ENCODE peak calls at places on chromosomes 1 and 21, in seven cellular contexts. A is thyroid gland, Z is H9, S is ovary, K is transverse colon, D is left lung, J is psoas muscle. Q is an unnamed sample. For H3K4me1, the result is how much of the 10 kb centered on the place peaks cover.

GRCh38 chr1:246682231-246682895 is 41.8 kb upstream of the SCCPDH start:
- DNase-seq in Z (no peak), K (no peak), A (no peak), S (no peak), J (no peak), D (no peak), Q (peak)

GRCh38 chr21:33644383-33645074 is 2.2 kb downstream of the ITSN1 start:
- DNase-seq in J (peak), K (no peak), A (no peak), Z (no peak), S (no peak), D (no peak), Q (peak)

GRCh38 chr1:186884266-186884665 is 55.5 kb downstream of the PLA2G4A start:
- DNase-seq in S (no peak), K (no peak), J (no peak), Z (no peak), A (no peak), D (no peak), Q (no peak)

GRCh38 chr1:3905953-3906671 is 6.0 kb upstream of the C1orf174 start:
- DNase-seq in K (no peak), D (peak), Z (no peak), J (no peak), S (no peak), A (no peak), Q (no peak)

GRCh38 chr1:97943354-97943753 is 22.5 kb upstream of the DPYD start:
- DNase-seq in D (no peak), S (no peak), Z (no peak), A (no peak), J (no peak), K (no peak), Q (peak)

GRCh38 chr21:18661842-18662241 is 258.3 kb upstream of the TMPRSS15 start:
- DNase-seq in A (no peak), Z (no peak), K (no peak), S (no peak), J (no peak), D (no peak), Q (no peak)

GRCh38 chr1:229889031-229889517 is 178.0 kb upstream of the GALNT2 start:
- DNase-seq in K (no peak), A (no peak), J (no peak), Z (no peak), D (no peak), S (no peak), Q (no peak)

GRCh38 chr1:157577420-157577819 is 20.5 kb downstream of the FCRL4 start:
- DNase-seq in A (no peak), Z (no peak), D (no peak), J (no peak), S (no peak), K (no peak), Q (no peak)

GRCh38 chr1:228010921-228011320 is 4.1 kb downstream of the WNT3A start:
- DNase-seq in S (no peak), K (no peak), Z (no peak), A (no peak), J (no peak), D (no peak), Q (no peak)

GRCh38 chr1:68904472-68904871 is 407.6 kb upstream of the DEPDC1 start:
- DNase-seq in Z (no peak), D (no peak), J (no peak), S (no peak), K (no peak), A (no peak), Q (no peak)

GRCh38 chr1:13667696-13668095 is 32.3 kb upstream of the PRDM2 start:
- DNase-seq in D (no peak), K (no peak), J (no peak), S (no peak), A (no peak), Z (no peak), Q (no peak)

GRCh38 chr1:36400514-36400824 is 2.8 kb upstream of the LSM10 start:
- DNase-seq in Z (no peak), A (no peak), J (no peak), S (no peak), D (no peak), K (no peak), Q (no peak)

GRCh38 chr1:21869620-21870121 is 57.6 kb downstream of the LDLRAD2 start:
- DNase-seq in K (peak), Z (no peak), A (peak), S (peak), J (peak), D (peak), Q (peak)

GRCh38 chr1:247849616-247850015 is 7.4 kb upstream of the TRIM58 start:
- DNase-seq in K (no peak), A (no peak), Z (no peak), S (no peak), J (no peak), D (no peak), Q (no peak)

GRCh38 chr1:3543076-3544049 is 67.9 kb downstream of the MEGF6 start:
- DNase-seq in A (peak), D (no peak), S (no peak), Z (peak), J (peak), K (peak), Q (peak)

GRCh38 chr1:35192056-35192852 is 691 bp downstream of the SFPQ start:
- DNase-seq in J (peak), S (peak), D (peak), K (peak), A (peak), Z (peak), Q (peak)

GRCh38 chr1:22326372-22326915 is 125.2 kb upstream of the ZBTB40 start:
- DNase-seq in D (no peak), J (no peak), S (no peak), Z (peak), K (no peak), A (no peak), Q (no peak)

GRCh38 chr1:19476440-19477190 is 8.7 kb downstream of the CAPZB start:
- DNase-seq in J (no peak), K (no peak), S (no peak), A (peak), Z (no peak), D (peak), Q (peak)

GRCh38 chr1:84587099-84587498 is 12.9 kb upstream of the CTBS start:
- DNase-seq in K (no peak), Z (no peak), J (no peak), D (no peak), S (no peak), A (no peak), Q (no peak)

GRCh38 chr1:6260433-6260934 is 414 bp downstream of the GPR153 start:
- DNase-seq in A (no peak), D (no peak), Z (no peak), J (peak), K (no peak), S (peak), Q (peak)

GRCh38 chr1:68363346-68363745 is 86.4 kb downstream of the RPE65 start:
- DNase-seq in D (no peak), S (no peak), J (no peak), A (no peak), Z (no peak), K (no peak), Q (no peak)

GRCh38 chr1:53896673-53897229 is 2.8 kb downstream of the DIO1 start:
- DNase-seq in J (no peak), S (no peak), Z (no peak), K (no peak), D (no peak), A (peak), Q (no peak)

GRCh38 chr1:228465571-228466146 is 21.5 kb upstream of the RNF187 start:
- DNase-seq in D (no peak), Z (no peak), A (no peak), S (no peak), J (no peak), K (no peak), Q (no peak)

GRCh38 chr1:15417365-15417934 is 7.8 kb downstream of the EFHD2 start:
- DNase-seq in K (peak), Z (no peak), S (no peak), A (no peak), J (no peak), D (peak), Q (no peak)

GRCh38 chr1:206703647-206704046 is 18.9 kb downstream of the MAPKAPK2 start:
- DNase-seq in D (no peak), S (no peak), Z (no peak), A (no peak), K (no peak), J (no peak), Q (peak)

GRCh38 chr21:15060776-15061175 is 4.0 kb downstream of the NRIP1 start:
- DNase-seq in K (no peak), S (no peak), J (no peak), A (no peak), Z (no peak), D (no peak), Q (no peak)

GRCh38 chr1:22821027-22821426 is 110.4 kb downstream of the EPHB2 start:
- DNase-seq in D (no peak), S (no peak), Z (no peak), J (no peak), K (no peak), A (no peak), Q (no peak)

GRCh38 chr1:23278717-23279116 is 61.4 kb upstream of the HTR1D start:
- DNase-seq in K (no peak), D (no peak), A (no peak), Z (no peak), S (no peak), J (no peak), Q (no peak)

GRCh38 chr21:41620541-41620940 is 112.6 kb upstream of the TMPRSS2 start:
- DNase-seq in S (no peak), D (no peak), A (no peak), J (no peak), K (no peak), Z (no peak), Q (no peak)

GRCh38 chr1:2840036-2840809 is 38.7 kb upstream of the TTC34 start:
- DNase-seq in S (no peak), Z (no peak), D (no peak), A (no peak), J (peak), K (no peak), Q (no peak)

GRCh38 chr1:83762419-83762818 is 236.5 kb downstream of the TTLL7 start:
- DNase-seq in Z (no peak), S (no peak), K (no peak), A (no peak), J (no peak), D (no peak), Q (no peak)

GRCh38 chr1:28246427-28246832 is 10.5 kb downstream of the ATP5IF1 start:
- DNase-seq in A (no peak), Z (no peak), J (no peak), D (no peak), K (peak), S (no peak), Q (no peak)

GRCh38 chr21:42465008-42465878 is 30.8 kb downstream of the RSPH1 start:
- DNase-seq in Z (no peak), D (no peak), K (peak), J (no peak), A (no peak), S (no peak), Q (no peak)

GRCh38 chr21:45436371-45437040 is 31.5 kb downstream of the COL18A1 start:
- DNase-seq in K (no peak), Z (no peak), S (no peak), A (no peak), D (no peak), J (no peak), Q (peak)

GRCh38 chr1:30748699-30749401 is 8.7 kb downstream of the LAPTM5 start:
- DNase-seq in J (no peak), A (no peak), D (no peak), Z (no peak), S (no peak), K (no peak), Q (peak)

GRCh38 chr1:45804671-45804973 is 1.2 kb downstream of the MAST2 start:
- DNase-seq in J (no peak), K (no peak), A (no peak), Z (no peak), S (no peak), D (no peak), Q (no peak)

GRCh38 chr1:25914074-25914995 is 8.1 kb upstream of the STMN1 start:
- DNase-seq in J (no peak), S (no peak), Z (no peak), D (no peak), A (no peak), K (no peak), Q (no peak)

GRCh38 chr1:169595764-169596711 is 9.8 kb upstream of the F5 start:
- DNase-seq in K (no peak), A (no peak), Z (peak), J (no peak), S (no peak), D (no peak), Q (no peak)

GRCh38 chr1:168480997-168481396 is 62.8 kb downstream of the XCL2 start:
- DNase-seq in Z (peak), K (no peak), J (no peak), S (no peak), D (no peak), A (no peak), Q (no peak)

GRCh38 chr1:168483531-168483930 is 60.3 kb downstream of the XCL2 start:
- DNase-seq in J (no peak), S (no peak), K (no peak), Z (no peak), D (no peak), A (no peak), Q (no peak)

GRCh38 chr1:168484083-168484482 is 59.7 kb downstream of the XCL2 start:
- DNase-seq in D (no peak), Z (no peak), S (no peak), K (no peak), A (no peak), J (no peak), Q (no peak)

GRCh38 chr1:168481586-168481985 is 62.2 kb downstream of the XCL2 start:
- DNase-seq in J (no peak), A (no peak), S (no peak), Z (no peak), K (no peak), D (no peak), Q (no peak)

GRCh38 chr1:168482106-168482505 is 61.7 kb downstream of the XCL2 start:
- DNase-seq in J (no peak), A (no peak), K (no peak), S (no peak), Z (no peak), D (no peak), Q (peak)
- H3K4me1 ChIP-seq in J (under half), A (under half), K (under half), S (under half), Z (under half), D (under half), Q (under half)

DNA sequence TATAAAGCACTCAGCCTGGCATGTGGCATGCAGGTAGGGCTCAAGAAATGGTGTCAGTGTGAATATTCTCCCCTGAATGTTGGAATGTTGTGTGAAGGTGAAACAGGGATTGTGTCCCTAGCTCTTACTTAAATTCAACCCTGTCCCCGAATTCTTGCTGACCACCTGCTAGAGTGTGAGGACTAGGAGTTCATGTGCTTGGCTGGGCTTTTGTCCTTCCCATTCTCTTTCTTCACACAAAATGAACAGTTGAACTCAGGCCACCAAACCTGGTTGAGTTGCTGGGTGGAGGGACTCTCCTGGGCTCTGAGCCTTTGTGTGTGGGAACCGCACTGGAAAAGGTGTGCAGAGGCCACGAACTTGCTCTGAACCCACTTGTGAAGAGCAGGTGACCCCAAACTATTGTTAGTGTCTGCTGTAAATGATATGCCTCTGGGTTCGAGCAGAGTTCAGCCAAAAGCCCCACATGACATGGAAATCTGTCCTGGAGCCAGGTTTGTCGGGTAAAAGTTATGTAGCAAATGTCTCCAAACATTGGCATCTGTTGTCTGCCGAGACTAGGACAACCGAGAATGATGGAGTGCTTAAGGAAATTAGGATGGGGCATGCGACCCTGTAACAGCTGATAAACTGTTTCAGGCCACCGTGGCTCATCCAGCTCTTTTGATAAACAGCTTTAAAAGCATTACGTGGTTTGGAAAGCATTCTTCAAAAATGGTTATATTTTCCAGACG is 144.2 kb downstream of the DHRS3 start:
- DNase-seq in S (no peak), K (no peak), Z (no peak), J (peak), D (no peak), A (no peak), Q (peak)
- H3K4me1 ChIP-seq in S (under half), K (half or more), Z (under half), J (half or more), D (half or more), A (half or more), Q (under half)

DNA sequence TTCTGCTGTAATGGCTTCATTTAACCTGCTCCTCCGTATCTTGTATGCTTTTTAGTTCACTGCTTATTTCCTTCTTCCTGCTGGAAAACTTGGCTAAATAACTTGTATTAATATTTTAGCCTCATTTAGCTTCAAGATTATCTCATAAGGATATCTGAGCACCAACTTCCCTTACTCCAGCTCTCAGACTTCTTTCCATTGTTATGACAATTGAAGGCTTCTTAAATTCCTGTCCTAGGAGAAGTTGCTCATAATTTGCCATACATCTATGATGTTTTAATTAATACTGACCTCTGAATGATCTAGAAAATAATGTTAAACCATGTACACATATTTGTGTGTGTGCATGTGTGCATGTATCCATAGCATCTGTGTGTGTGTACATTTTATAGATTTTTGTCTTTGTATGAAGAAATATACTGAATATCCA is 1524.4 kb upstream of the TPTE start:
- DNase-seq in D (no peak), S (no peak), K (no peak), A (no peak), Z (no peak), J (no peak), Q (no peak)
- H3K4me1 ChIP-seq in D (under half), S (under half), K (under half), A (under half), Z (under half), J (under half), Q (under half)

GRCh38 chr1:174815474-174815908 is 184.3 kb upstream of the CACYBP start:
- DNase-seq in K (no peak), S (no peak), D (no peak), J (no peak), A (no peak), Z (no peak), Q (no peak)

GRCh38 chr1:174809755-174810280 is 189.9 kb upstream of the CACYBP start:
- DNase-seq in D (no peak), K (no peak), Z (no peak), A (no peak), S (no peak), J (no peak), Q (no peak)

GRCh38 chr1:174815036-174815435 is 184.7 kb upstream of the CACYBP start:
- DNase-seq in S (no peak), Z (no peak), K (no peak), J (no peak), A (no peak), D (no peak), Q (no peak)

GRCh38 chr1:174812026-174812425 is 187.7 kb upstream of the CACYBP start:
- DNase-seq in S (no peak), Z (no peak), D (no peak), K (no peak), A (no peak), J (no peak), Q (no peak)

GRCh38 chr1:174812656-174813055 is 187.1 kb upstream of the CACYBP start:
- DNase-seq in S (no peak), J (no peak), D (no peak), Z (no peak), K (no peak), A (no peak), Q (no peak)
- H3K4me1 ChIP-seq in S (under half), J (under half), D (under half), Z (under half), K (under half), A (under half), Q (under half)

GRCh38 chr1:61122389-61122788 is 40.0 kb downstream of the NFIA start:
- DNase-seq in D (no peak), J (no peak), K (no peak), Z (no peak), A (no peak), S (no peak), Q (no peak)

GRCh38 chr1:61124691-61125090 is 42.3 kb downstream of the NFIA start:
- DNase-seq in K (no peak), Z (no peak), A (no peak), S (no peak), J (peak), D (no peak), Q (peak)

GRCh38 chr1:61121631-61122030 is 39.3 kb downstream of the NFIA start:
- DNase-seq in S (no peak), D (no peak), J (no peak), Z (no peak), A (no peak), K (no peak), Q (no peak)

GRCh38 chr1:61124078-61124477 is 41.7 kb downstream of the NFIA start:
- DNase-seq in Z (no peak), A (no peak), K (no peak), S (no peak), J (no peak), D (no peak), Q (no peak)

DNA sequence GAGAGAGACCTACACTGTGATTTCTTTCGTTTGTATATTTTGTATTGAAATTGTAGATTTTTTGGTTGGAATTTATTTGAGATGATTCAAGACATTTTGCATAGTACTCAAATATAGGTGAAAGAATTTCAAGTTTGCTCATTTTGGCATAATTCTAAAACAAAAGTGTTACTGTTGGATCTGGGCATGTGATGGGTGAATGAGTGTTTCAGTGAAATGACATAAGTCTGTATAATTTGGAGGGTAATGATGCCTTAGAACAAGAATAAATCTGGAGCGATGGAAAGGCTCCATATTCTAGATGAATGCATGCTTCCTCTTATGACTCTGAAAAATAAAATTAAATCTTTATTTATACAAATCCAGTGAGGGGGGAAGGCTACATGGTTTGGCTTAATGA is 41.0 kb downstream of the NFIA start:
- DNase-seq in K (no peak), D (no peak), J (no peak), Z (no peak), S (no peak), A (no peak), Q (no peak)
- H3K4me1 ChIP-seq in K (under half), D (under half), J (half or more), Z (under half), S (under half), A (half or more), Q (under half)

GRCh38 chr1:33158366-33158765 is 23.5 kb downstream of the TRIM62 start:
- DNase-seq in A (no peak), K (no peak), J (no peak), D (no peak), Z (no peak), S (no peak), Q (no peak)

GRCh38 chr1:33152685-33153432 is 29.0 kb downstream of the TRIM62 start:
- DNase-seq in S (peak), D (no peak), Z (peak), A (peak), K (no peak), J (peak), Q (peak)

GRCh38 chr1:33157131-33157530 is 24.7 kb downstream of the TRIM62 start:
- DNase-seq in D (no peak), K (no peak), J (no peak), S (no peak), A (no peak), Z (no peak), Q (no peak)

GRCh38 chr1:33153650-33154049 is 28.2 kb downstream of the TRIM62 start:
- DNase-seq in Z (no peak), K (no peak), D (no peak), S (no peak), J (no peak), A (no peak), Q (no peak)

GRCh38 chr1:33155877-33156538 is 25.8 kb downstream of the TRIM62 start:
- DNase-seq in K (no peak), S (peak), D (no peak), J (no peak), Z (no peak), A (peak), Q (peak)
- H3K4me1 ChIP-seq in K (under half), S (under half), D (under half), J (under half), Z (under half), A (under half), Q (under half)